ENCODE peak calls at places on chromosomes 12 and 14, in eight cellular contexts. R is MV-4-11, H is nucleus accumbens, S is foreskin fibroblast, T is G401, K is SW 1271, O is DMS 273 treated with DMSO at 0.1 percent for 48 hours, U is NCI-H187 treated with DMSO at 0.1 percent for 48 hours. X is an unnamed sample.

GRCh38 chr12:32163596-32163995 is 56.9 kb downstream of the BICD1 start:
- DNase-seq in K (no peak), T (no peak), H (no peak), U (no peak), O (no peak), S (peak), R (no peak), X (no peak)

GRCh38 chr14:87312138-87312537 is 680.8 kb downstream of the GALC start:
- DNase-seq in R (no peak), H (no peak), K (no peak), T (no peak), S (no peak), O (no peak), U (no peak), X (no peak)

GRCh38 chr12:13376627-13377373 is 180.3 kb downstream of the EMP1 start:
- DNase-seq in O (no peak), U (no peak), S (no peak), K (no peak), T (no peak), R (no peak), H (no peak), X (no peak)

GRCh38 chr12:120584343-120585149 is 3.3 kb upstream of the POP5 start:
- DNase-seq in S (peak), U (no peak), K (no peak), H (no peak), R (peak), T (peak), O (peak), X (no peak)

GRCh38 chr14:51576899-51577298 is 74.8 kb upstream of the FRMD6 start:
- DNase-seq in U (no peak), H (no peak), O (no peak), R (no peak), T (no peak), K (no peak), S (peak), X (no peak)

GRCh38 chr14:27672047-27672446 is 1074.2 kb upstream of the NOVA1 start:
- DNase-seq in T (no peak), H (no peak), K (no peak), S (no peak), R (no peak), O (no peak), U (no peak), X (no peak)

GRCh38 chr12:52585951-52586350 is 12.3 kb upstream of the KRT74 start:
- DNase-seq in O (no peak), U (no peak), T (no peak), K (no peak), R (no peak), S (no peak), H (no peak), X (no peak)

GRCh38 chr12:38544357-38545066 is 227.9 kb downstream of the ALG10B start:
- DNase-seq in R (no peak), O (no peak), S (no peak), K (no peak), H (no peak), U (no peak), T (no peak), X (no peak)

GRCh38 chr14:50954811-50955372 is 10.6 kb upstream of the PYGL start:
- DNase-seq in O (peak), R (peak), H (no peak), K (peak), T (peak), S (peak), U (no peak), X (no peak)

GRCh38 chr12:79637093-79637492 is 53.7 kb downstream of the PAWR start:
- DNase-seq in S (no peak), U (no peak), K (no peak), R (no peak), O (no peak), T (no peak), H (no peak), X (no peak)

GRCh38 chr14:31510222-31510621 is 22.4 kb upstream of the GPR33 start:
- DNase-seq in R (peak), T (peak), U (no peak), K (peak), O (peak), S (peak), H (no peak), X (no peak)